ENCODE peak calls at places on chromosomes 11 and 22, in eight cellular contexts. R, B, M, Q, T, J, U and P are unnamed samples.

GRCh38 chr22:24894998-24895397 is 51.5 kb downstream of the LHFPL7 start:
- DNase-seq in R (no peak), B (peak; percentile 80), M (peak; percentile 77), Q (peak; percentile 76), T (peak; percentile 85), J (peak; percentile 76), U (peak; percentile 20), P (peak; percentile 92)

GRCh38 chr11:76291576-76292526 is 85.5 kb upstream of the WNT11 start:
- DNase-seq in R (no peak), B (no peak), M (no peak), Q (no peak), T (peak; percentile 63), J (no peak), U (no peak), P (no peak)

GRCh38 chr22:32684822-32685187 is 116.7 kb upstream of the TIMP3 start:
- DNase-seq in R (no peak), B (no peak), M (no peak), Q (peak; percentile 75), T (no peak), J (no peak), U (no peak), P (peak; percentile 60)

GRCh38 chr22:49106136-49106930 is 721.3 kb downstream of the BRD1 start:
- DNase-seq in R (peak; percentile 20), B (no peak), M (no peak), Q (no peak), T (no peak), J (no peak), U (no peak), P (no peak)

GRCh38 chr11:416757-417621 is 2.2 kb upstream of the SIGIRR start:
- DNase-seq in R (peak; percentile 62), B (peak; percentile 88), M (no peak), Q (peak; percentile 36), T (no peak), J (peak; percentile 24), U (peak; percentile 57), P (peak; percentile 34)

GRCh38 chr11:73650400-73650799 is 4.0 kb downstream of the PLEKHB1 start:
- DNase-seq in R (no peak), B (no peak), M (no peak), Q (no peak), T (no peak), J (no peak), U (no peak), P (no peak)

GRCh38 chr22:37462983-37463382 is 23.2 kb downstream of the MFNG start:
- DNase-seq in R (peak; percentile 86), B (no peak), M (peak; percentile 44), Q (peak; percentile 47), T (no peak), J (no peak), U (no peak), P (peak; percentile 86)

GRCh38 chr11:61975638-61976419 is 8.4 kb upstream of the FTH1 start:
- DNase-seq in R (no peak), B (no peak), M (no peak), Q (no peak), T (no peak), J (no peak), U (no peak), P (peak; percentile 34)

GRCh38 chr11:69131644-69132300 is 24.0 kb upstream of the SMIM38 start:
- DNase-seq in R (peak; percentile 91), B (peak; percentile 83), M (peak; percentile 85), Q (peak; percentile 72), T (peak; percentile 70), J (peak; percentile 44), U (no peak), P (peak; percentile 90)

GRCh38 chr11:61546663-61547062 is 34.2 kb downstream of the SYT7 start:
- DNase-seq in R (no peak), B (no peak), M (no peak), Q (no peak), T (no peak), J (no peak), U (no peak), P (no peak)

GRCh38 chr22:44341431-44342346 is 28.9 kb upstream of the SHISAL1 start:
- DNase-seq in R (peak; percentile 85), B (no peak), M (no peak), Q (peak; percentile 76), T (no peak), J (no peak), U (no peak), P (peak; percentile 61)

GRCh38 chr11:91163619-91164451 is 941.0 kb upstream of the CHORDC1 start:
- DNase-seq in R (no peak), B (no peak), M (no peak), Q (peak; percentile 34), T (peak; percentile 67), J (no peak), U (no peak), P (peak; percentile 9)

GRCh38 chr11:111119751-111120150 is 125.8 kb upstream of the POU2AF2 start:
- DNase-seq in R (no peak), B (no peak), M (no peak), Q (no peak), T (no peak), J (no peak), U (no peak), P (peak; percentile 17)

GRCh38 chr11:79160786-79161403 is 279.9 kb downstream of the TENM4 start:
- DNase-seq in R (peak; percentile 46), B (no peak), M (peak; percentile 33), Q (peak; percentile 21), T (no peak), J (no peak), U (no peak), P (peak; percentile 71)
- TF ChIP-seq CTCF in R (peak; percentile 64), B (no peak), M (peak; percentile 8), Q (peak; percentile 50), T (no peak), J (no peak), U (no peak), P (peak; percentile 78)

GRCh38 chr11:65558785-65559509 is 788 bp upstream of the LTBP3 start:
- DNase-seq in R (no peak), B (peak; percentile 66), M (no peak), Q (peak; percentile 32), T (no peak), J (peak; percentile 89), U (no peak), P (peak; percentile 67)
- H3K4me3 ChIP-seq in R (peak overlapping the region; percentile 71), B (no peak overlapping the region), M (peak overlapping the region; percentile 63), Q (peak overlapping the region; percentile 62), T (peak overlapping the region; percentile 53), J (peak overlapping the region; percentile 55), U (peak overlapping the region; percentile 26), P (peak overlapping the region; percentile 50)

GRCh38 chr11:134245434-134245833 is 7.7 kb downstream of the THYN1 start:
- DNase-seq in R (no peak), B (no peak), M (no peak), Q (no peak), T (no peak), J (no peak), U (no peak), P (no peak)

GRCh38 chr11:134243913-134244312 is 9.2 kb downstream of the THYN1 start:
- DNase-seq in R (no peak), B (no peak), M (no peak), Q (no peak), T (no peak), J (no peak), U (no peak), P (no peak)

GRCh38 chr11:134246100-134246499 is 7.1 kb downstream of the THYN1 start:
- DNase-seq in R (no peak), B (no peak), M (no peak), Q (no peak), T (no peak), J (no peak), U (no peak), P (no peak)

GRCh38 chr11:134246678-134247077 is 6.5 kb downstream of the THYN1 start:
- DNase-seq in R (no peak), B (no peak), M (no peak), Q (no peak), T (no peak), J (no peak), U (no peak), P (no peak)

DNA sequence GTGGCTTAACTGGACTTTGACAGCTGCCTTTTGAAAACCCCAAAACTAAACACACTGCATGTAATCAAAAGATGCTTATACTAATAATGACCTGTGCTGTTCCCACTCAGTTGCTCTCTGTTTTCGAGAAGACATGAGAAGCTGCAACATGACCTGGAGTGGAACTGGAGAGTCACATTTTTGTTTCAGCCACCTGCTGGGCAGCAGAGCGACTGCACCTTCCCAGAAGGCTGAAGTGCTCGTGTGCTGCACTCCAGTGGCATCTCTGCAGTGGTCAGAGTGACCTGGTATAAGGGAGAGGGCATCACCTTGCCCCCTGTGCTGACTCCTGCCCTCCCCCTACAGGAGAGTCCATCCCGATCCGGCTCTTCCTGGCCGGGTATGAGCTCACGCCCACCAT is 8.6 kb downstream of the THYN1 start:
- DNase-seq in R (peak; percentile 28), B (no peak), M (peak; percentile 43), Q (peak; percentile 33), T (peak; percentile 34), J (no peak), U (peak; percentile 23), P (peak; percentile 34)
- TF ChIP-seq CTCF in R (peak; percentile 43), B (no peak), M (peak; percentile 43), Q (peak; percentile 56), T (peak; percentile 63), J (no peak), U (peak; percentile 44), P (peak; percentile 48)

GRCh38 chr11:1668911-1669473 is 28.0 kb upstream of the KRTAP5-6 start:
- DNase-seq in R (no peak), B (no peak), M (peak; percentile 6), Q (no peak), T (no peak), J (no peak), U (no peak), P (no peak)

GRCh38 chr11:1669546-1670218 is 27.3 kb upstream of the KRTAP5-6 start:
- DNase-seq in R (no peak), B (no peak), M (peak; percentile 83), Q (no peak), T (no peak), J (no peak), U (no peak), P (no peak)

GRCh38 chr11:1660025-1660867 is 30.7 kb downstream of the KRTAP5-5 start:
- DNase-seq in R (no peak), B (peak; percentile 8), M (peak; percentile 10), Q (no peak), T (no peak), J (no peak), U (no peak), P (no peak)

GRCh38 chr11:1667906-1668305 is 29.1 kb upstream of the KRTAP5-6 start:
- DNase-seq in R (no peak), B (peak; percentile 6), M (peak; percentile 48), Q (no peak), T (no peak), J (no peak), U (no peak), P (peak; percentile 10)

DNA sequence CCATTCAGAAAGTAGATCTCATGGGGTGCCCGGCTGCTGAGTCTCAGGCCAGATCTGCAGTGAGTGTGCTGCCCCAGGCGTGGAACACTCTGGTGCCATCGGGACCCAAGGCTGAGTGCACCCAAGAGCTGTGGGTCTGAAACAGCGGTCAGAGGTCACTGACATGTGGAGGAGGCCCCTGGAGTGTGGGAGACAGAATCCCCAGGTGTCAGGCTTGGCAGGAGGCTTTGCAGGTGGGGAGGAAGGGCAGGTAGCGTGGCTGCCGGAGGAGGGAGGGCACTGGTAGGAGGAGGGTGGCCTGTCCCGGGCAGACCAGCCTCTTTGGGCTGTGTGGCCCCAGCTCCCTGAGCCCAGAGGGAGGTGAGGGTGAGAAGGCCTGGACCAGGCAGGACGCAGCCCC is 31.7 kb upstream of the KRTAP5-6 start:
- DNase-seq in R (no peak), B (no peak), M (no peak), Q (no peak), T (no peak), J (no peak), U (no peak), P (no peak)
- H3K4me3 ChIP-seq in R (no peak overlapping the region), B (no peak overlapping the region), M (no peak overlapping the region), Q (no peak overlapping the region), T (no peak overlapping the region), J (no peak overlapping the region), U (no peak overlapping the region), P (no peak overlapping the region)